ENCODE peak calls at places on chromosomes 11 and 22, in four cellular contexts. One of them, this sample, is unnamed.

GRCh38 chr11:5992604-5993251 is 5.9 kb upstream of the OR52L1 start:
- DNase-seq in K562: peak
- DNase-seq in HepG2: peak
- DNase-seq in GM12878: no peak
- DNase-seq in this sample: peak

GRCh38 chr22:48577014-48577690 is 1250.5 kb downstream of the BRD1 start:
- DNase-seq in HepG2: no peak
- DNase-seq in GM12878: no peak
- DNase-seq in K562: no peak
- DNase-seq in this sample: no peak

GRCh38 chr22:37623075-37624016 is 14.7 kb downstream of the GGA1 start:
- DNase-seq in K562: peak
- DNase-seq in HepG2: peak
- DNase-seq in GM12878: no peak
- DNase-seq in this sample: peak

GRCh38 chr11:2574553-2575535 is 125.0 kb downstream of the KCNQ1OT1 start:
- DNase-seq in K562: no peak
- DNase-seq in HepG2: no peak
- DNase-seq in GM12878: no peak
- DNase-seq in this sample: no peak

GRCh38 chr11:20342347-20343279 is 20.9 kb upstream of the HTATIP2 start:
- DNase-seq in K562: no peak
- DNase-seq in HepG2: peak
- DNase-seq in GM12878: no peak
- DNase-seq in this sample: no peak

GRCh38 chr22:32706149-32706548 is 95.4 kb upstream of the TIMP3 start:
- DNase-seq in GM12878: no peak
- DNase-seq in K562: no peak
- DNase-seq in HepG2: no peak
- DNase-seq in this sample: no peak

GRCh38 chr11:4610258-4610935 is 2.4 kb upstream of the TRIM68 start:
- DNase-seq in GM12878: no peak
- DNase-seq in HepG2: no peak
- DNase-seq in K562: no peak
- DNase-seq in this sample: no peak

GRCh38 chr11:130774703-130775102 is 141.6 kb downstream of the SNX19 start:
- DNase-seq in K562: no peak
- DNase-seq in GM12878: no peak
- DNase-seq in HepG2: no peak
- DNase-seq in this sample: no peak

GRCh38 chr11:2090172-2091111 is 48.7 kb downstream of the IGF2 start:
- DNase-seq in K562: no peak
- DNase-seq in GM12878: no peak
- DNase-seq in HepG2: no peak
- DNase-seq in this sample: no peak

GRCh38 chr11:19673924-19674390 is 38.7 kb upstream of the NAV2 start:
- DNase-seq in HepG2: no peak
- DNase-seq in K562: no peak
- DNase-seq in GM12878: no peak
- DNase-seq in this sample: peak

GRCh38 chr11:33128739-33129138 is 32.5 kb downstream of the CSTF3 start:
- DNase-seq in GM12878: no peak
- DNase-seq in HepG2: no peak
- DNase-seq in K562: no peak
- DNase-seq in this sample: no peak

GRCh38 chr11:110447343-110447742 is 17.6 kb downstream of the FDX1 start:
- DNase-seq in K562: no peak
- DNase-seq in GM12878: no peak
- DNase-seq in HepG2: no peak
- DNase-seq in this sample: no peak

GRCh38 chr11:78907636-78908035 is 333.0 kb upstream of the NARS2 start:
- DNase-seq in K562: no peak
- DNase-seq in GM12878: no peak
- DNase-seq in HepG2: no peak
- DNase-seq in this sample: no peak

GRCh38 chr11:9732453-9732852 is 68.6 kb downstream of the SWAP70 start:
- DNase-seq in K562: no peak
- DNase-seq in HepG2: no peak
- DNase-seq in GM12878: no peak
- DNase-seq in this sample: no peak

GRCh38 chr11:47667135-47667534 is 24.8 kb upstream of the MTCH2 start:
- DNase-seq in K562: no peak
- DNase-seq in HepG2: no peak
- DNase-seq in GM12878: no peak
- DNase-seq in this sample: no peak

GRCh38 chr22:49964493-49965290 is 4.1 kb downstream of the PIM3 start:
- DNase-seq in HepG2: no peak
- DNase-seq in K562: no peak
- DNase-seq in GM12878: no peak
- DNase-seq in this sample: no peak

GRCh38 chr11:2196970-2197770 is 25.6 kb upstream of the TH start:
- DNase-seq in GM12878: no peak
- DNase-seq in HepG2: peak
- DNase-seq in K562: peak
- DNase-seq in this sample: peak

GRCh38 chr11:304915-305833 is 2.4 kb upstream of the IFITM2 start:
- DNase-seq in K562: peak
- DNase-seq in GM12878: no peak
- DNase-seq in HepG2: peak
- DNase-seq in this sample: peak

GRCh38 chr11:70727899-70728620 is 329.7 kb downstream of the CTTN start:
- DNase-seq in GM12878: no peak
- DNase-seq in K562: no peak
- DNase-seq in HepG2: no peak
- DNase-seq in this sample: no peak

GRCh38 chr11:90845126-90845525 is 622.3 kb upstream of the CHORDC1 start:
- DNase-seq in HepG2: no peak
- DNase-seq in K562: no peak
- DNase-seq in GM12878: no peak
- DNase-seq in this sample: no peak

GRCh38 chr11:1559103-1559951 is 12.7 kb downstream of the DUSP8 start:
- DNase-seq in K562: no peak
- DNase-seq in GM12878: no peak
- DNase-seq in HepG2: no peak
- DNase-seq in this sample: no peak

DNA sequence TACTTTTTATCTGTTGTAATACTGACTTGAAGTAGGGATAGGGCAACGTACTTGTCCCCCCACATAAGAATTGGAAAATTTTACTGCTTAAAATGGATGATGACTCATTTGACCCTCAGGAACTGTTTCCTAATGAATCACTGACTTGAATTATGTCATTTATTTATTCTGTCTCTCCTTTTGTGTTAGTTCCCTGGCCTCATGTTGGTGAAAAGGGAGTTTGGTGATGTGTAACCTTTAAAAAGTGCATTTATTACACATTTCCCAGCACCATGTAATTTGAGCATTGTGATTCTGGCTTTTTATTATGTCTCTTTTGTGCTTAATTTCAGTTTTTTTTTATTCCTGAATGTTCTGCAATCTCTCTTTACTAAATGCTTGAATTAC is 20.3 kb upstream of the PGM2L1 start:
- DNase-seq in GM12878: no peak
- DNase-seq in K562: no peak
- DNase-seq in HepG2: peak
- DNase-seq in this sample: peak
- TF ChIP-seq BHLHE40 in GM12878: no peak
- TF ChIP-seq BHLHE40 in K562: no peak
- TF ChIP-seq BHLHE40 in HepG2: no peak
- TF ChIP-seq BHLHE40 in this sample: no peak

GRCh38 chr11:94784884-94785283 is 16.7 kb downstream of the AMOTL1 start:
- DNase-seq in K562: no peak
- DNase-seq in GM12878: no peak
- DNase-seq in HepG2: no peak
- DNase-seq in this sample: no peak
- TF ChIP-seq SP1 in K562: no peak
- TF ChIP-seq SP1 in GM12878: no peak
- TF ChIP-seq SP1 in HepG2: no peak
- TF ChIP-seq SP1 in this sample: no peak

GRCh38 chr11:73177380-73178091 is 35.4 kb upstream of the FCHSD2 start:
- DNase-seq in HepG2: peak
- DNase-seq in GM12878: no peak
- DNase-seq in K562: no peak
- DNase-seq in this sample: no peak
- TF ChIP-seq BHLHE40 in HepG2: no peak
- TF ChIP-seq BHLHE40 in GM12878: no peak
- TF ChIP-seq BHLHE40 in K562: no peak
- TF ChIP-seq BHLHE40 in this sample: no peak

GRCh38 chr22:31272522-31273446 is 19.5 kb downstream of the PIK3IP1 start:
- DNase-seq in GM12878: no peak
- DNase-seq in K562: peak
- DNase-seq in HepG2: peak
- DNase-seq in this sample: peak

GRCh38 chr22:31268281-31268680 is 24.0 kb downstream of the PIK3IP1 start:
- DNase-seq in HepG2: no peak
- DNase-seq in GM12878: no peak
- DNase-seq in K562: no peak
- DNase-seq in this sample: no peak

GRCh38 chr22:31271026-31271425 is 21.3 kb downstream of the PIK3IP1 start:
- DNase-seq in K562: no peak
- DNase-seq in HepG2: no peak
- DNase-seq in GM12878: no peak
- DNase-seq in this sample: no peak

GRCh38 chr22:31271485-31271884 is 20.8 kb downstream of the PIK3IP1 start:
- DNase-seq in GM12878: no peak
- DNase-seq in K562: no peak
- DNase-seq in HepG2: peak
- DNase-seq in this sample: no peak

GRCh38 chr22:31269892-31270574 is 22.3 kb downstream of the PIK3IP1 start:
- DNase-seq in GM12878: no peak
- DNase-seq in K562: no peak
- DNase-seq in HepG2: no peak
- DNase-seq in this sample: no peak
- TF ChIP-seq SP1 in GM12878: no peak
- TF ChIP-seq SP1 in K562: no peak
- TF ChIP-seq SP1 in HepG2: no peak
- TF ChIP-seq SP1 in this sample: no peak

DNA sequence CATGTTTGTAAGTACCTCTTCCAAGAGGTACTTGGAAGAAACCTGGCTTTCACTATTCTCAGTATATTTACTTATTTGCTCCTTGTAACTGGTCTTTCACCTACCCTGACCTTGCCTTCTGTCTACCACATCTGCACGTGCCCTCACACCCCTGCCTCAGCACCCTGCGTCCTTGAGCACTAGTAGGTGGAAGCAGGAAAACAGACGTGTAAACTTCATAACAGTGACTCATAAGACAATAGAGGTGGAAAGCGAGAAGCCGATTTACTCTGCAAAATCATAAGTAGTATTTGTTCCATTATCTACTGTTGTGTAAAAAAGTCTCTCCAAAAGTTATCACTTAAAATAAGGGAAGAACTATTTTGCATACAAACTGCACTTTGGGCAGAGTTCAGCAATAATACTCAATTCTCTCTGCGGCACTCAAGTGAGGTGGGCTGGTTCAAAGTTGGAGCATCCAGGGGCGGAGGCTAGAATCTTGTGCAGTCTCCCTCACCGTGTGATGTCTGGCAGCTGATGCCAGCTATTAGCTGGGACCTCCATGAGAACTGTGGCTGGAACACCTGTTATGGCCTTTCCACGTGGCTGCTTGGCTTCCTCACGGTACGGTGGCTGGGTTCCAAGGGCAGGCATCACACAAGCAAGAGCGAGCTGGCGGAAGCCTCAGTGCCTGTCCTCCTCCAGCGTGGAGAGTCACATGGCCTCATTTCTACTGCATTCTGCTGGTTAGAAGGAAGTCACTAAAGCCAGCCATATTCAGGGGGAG is 30.4 kb downstream of the PACS1 start:
- DNase-seq in HepG2: no peak
- DNase-seq in GM12878: no peak
- DNase-seq in K562: no peak
- DNase-seq in this sample: no peak
- TF ChIP-seq BHLHE40 in HepG2: no peak
- TF ChIP-seq BHLHE40 in GM12878: peak
- TF ChIP-seq BHLHE40 in K562: no peak
- TF ChIP-seq BHLHE40 in this sample: no peak

GRCh38 chr11:115912484-115912945 is 408.3 kb upstream of the CADM1 start:
- DNase-seq in K562: no peak
- DNase-seq in GM12878: no peak
- DNase-seq in HepG2: no peak
- DNase-seq in this sample: peak

GRCh38 chr11:115916596-115916995 is 412.4 kb upstream of the CADM1 start:
- DNase-seq in HepG2: no peak
- DNase-seq in K562: no peak
- DNase-seq in GM12878: no peak
- DNase-seq in this sample: no peak

GRCh38 chr11:115910379-115910778 is 406.2 kb upstream of the CADM1 start:
- DNase-seq in GM12878: no peak
- DNase-seq in K562: no peak
- DNase-seq in HepG2: no peak
- DNase-seq in this sample: no peak

GRCh38 chr11:115911656-115912055 is 407.4 kb upstream of the CADM1 start:
- DNase-seq in HepG2: no peak
- DNase-seq in K562: no peak
- DNase-seq in GM12878: no peak
- DNase-seq in this sample: no peak
- TF ChIP-seq SP1 in HepG2: no peak
- TF ChIP-seq SP1 in K562: no peak
- TF ChIP-seq SP1 in GM12878: no peak
- TF ChIP-seq SP1 in this sample: no peak

GRCh38 chr11:62553839-62554361 is 7.3 kb upstream of the AHNAK start:
- DNase-seq in HepG2: no peak
- DNase-seq in K562: no peak
- DNase-seq in GM12878: no peak
- DNase-seq in this sample: no peak
- TF ChIP-seq BHLHE40 in HepG2: no peak
- TF ChIP-seq BHLHE40 in K562: no peak
- TF ChIP-seq BHLHE40 in GM12878: no peak
- TF ChIP-seq BHLHE40 in this sample: no peak

DNA sequence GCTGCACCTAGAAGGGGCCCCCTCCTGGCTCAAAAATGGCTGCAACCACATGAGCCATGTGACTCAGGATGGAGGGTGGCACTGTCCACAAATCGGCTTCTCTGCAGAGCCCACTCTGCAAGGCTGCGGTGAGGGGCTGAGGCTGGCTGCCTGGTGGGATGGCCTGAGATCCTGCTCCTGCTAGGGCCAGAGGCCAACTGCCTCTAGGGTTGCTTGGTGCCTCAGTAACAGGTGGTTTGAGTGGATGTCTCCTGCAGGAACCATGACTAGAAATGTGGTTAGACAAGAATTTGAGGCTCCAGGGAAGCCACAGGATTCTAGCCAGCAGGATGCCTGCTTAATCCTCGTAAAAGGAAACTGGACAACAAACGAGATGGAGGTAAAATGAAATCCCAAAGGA is 17.1 kb downstream of the PATZ1 start:
- DNase-seq in K562: no peak
- DNase-seq in HepG2: no peak
- DNase-seq in GM12878: no peak
- DNase-seq in this sample: no peak
- TF ChIP-seq SP1 in K562: no peak
- TF ChIP-seq SP1 in HepG2: no peak
- TF ChIP-seq SP1 in GM12878: no peak
- TF ChIP-seq SP1 in this sample: no peak

DNA sequence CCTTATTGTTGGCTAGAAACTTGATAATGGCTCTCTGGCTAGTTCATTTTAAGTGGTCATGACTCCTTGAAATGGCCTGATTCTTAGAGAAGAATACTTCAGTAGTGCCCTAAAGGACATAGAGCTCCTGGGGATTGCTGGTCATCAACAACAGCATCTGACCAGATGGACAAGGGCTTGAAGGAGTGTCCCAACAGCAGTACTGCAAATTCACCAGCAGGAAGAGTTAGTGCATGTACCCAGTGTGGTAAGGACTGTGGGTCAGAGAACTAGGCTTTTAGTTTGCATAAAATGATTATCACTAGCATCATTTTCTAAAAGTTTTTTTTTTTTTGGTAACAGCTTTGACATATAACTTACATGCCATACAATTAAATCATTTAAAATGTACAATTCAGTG is 39.5 kb upstream of the CUL5 start:
- DNase-seq in HepG2: no peak
- DNase-seq in K562: peak
- DNase-seq in GM12878: no peak
- DNase-seq in this sample: peak
- TF ChIP-seq BHLHE40 in HepG2: no peak
- TF ChIP-seq BHLHE40 in K562: no peak
- TF ChIP-seq BHLHE40 in GM12878: no peak
- TF ChIP-seq BHLHE40 in this sample: no peak

This sample was measured in HEK293T.